ENCODE peak calls at places on chromosomes 1 and 21, in seven cellular contexts. E is astrocyte, R is RWPE1, L is AG09309, D is choroid plexus epithelial cell, T is mucosa of descending colon, U is heart left ventricle. F is an unnamed sample.

GRCh38 chr1:10866314-10867091 is 70.1 kb upstream of the CASZ1 start:
- DNase-seq in E (peak; percentile 16), R (peak; percentile 33), L (no peak), D (peak; percentile 13), T (peak; percentile 49), U (no peak), F (peak; percentile 4)

GRCh38 chr1:112706505-112707216 is at the start of gene RHOC:
- DNase-seq in E (peak; percentile 30), R (peak; percentile 80), L (no peak), D (peak; percentile 65), T (peak; percentile 85), U (peak; percentile 77), F (peak; percentile 74)

GRCh38 chr1:21082078-21082477 is 94.6 kb downstream of the EIF4G3 start:
- DNase-seq in E (no peak), R (no peak), L (no peak), D (peak; percentile 45), T (no peak), U (no peak), F (no peak)

GRCh38 chr1:178660484-178660883 is 64.6 kb upstream of the RALGPS2 start:
- DNase-seq in E (no peak), R (no peak), L (no peak), D (no peak), T (no peak), U (no peak), F (no peak)

GRCh38 chr1:227317541-227318002 is 720 bp downstream of the CDC42BPA start:
- DNase-seq in E (peak; percentile 49), R (peak; percentile 71), L (no peak), D (peak; percentile 65), T (no peak), U (peak; percentile 44), F (peak; percentile 61)

GRCh38 chr1:41378222-41378621 is 17.0 kb downstream of the FOXO6 start:
- DNase-seq in E (no peak), R (no peak), L (no peak), D (no peak), T (no peak), U (no peak), F (no peak)

GRCh38 chr1:212286437-212287131 is 1.4 kb downstream of the PPP2R5A start:
- DNase-seq in E (peak; percentile 18), R (peak; percentile 34), L (no peak), D (peak; percentile 19), T (no peak), U (no peak), F (no peak)

GRCh38 chr1:41656088-41656487 is 171.6 kb upstream of the EDN2 start:
- DNase-seq in E (no peak), R (no peak), L (no peak), D (no peak), T (no peak), U (no peak), F (no peak)

GRCh38 chr1:218665216-218665615 is 320.1 kb downstream of the TGFB2 start:
- DNase-seq in E (peak; percentile 84), R (peak; percentile 6), L (peak; percentile 43), D (peak; percentile 84), T (no peak), U (peak; percentile 56), F (peak; percentile 25)

GRCh38 chr1:73813726-73814125 is 384.2 kb downstream of the LRRIQ3 start:
- DNase-seq in E (no peak), R (no peak), L (no peak), D (no peak), T (no peak), U (no peak), F (no peak)

GRCh38 chr1:21018673-21019072 is 158.0 kb downstream of the EIF4G3 start:
- DNase-seq in E (no peak), R (no peak), L (no peak), D (no peak), T (no peak), U (no peak), F (no peak)

GRCh38 chr21:34351786-34352241 is 12.0 kb upstream of the KCNE2 start:
- DNase-seq in E (no peak), R (no peak), L (no peak), D (peak; percentile 54), T (no peak), U (peak; percentile 54), F (peak; percentile 39)

GRCh38 chr1:30639881-30640452 is 83.4 kb downstream of the MATN1 start:
- DNase-seq in E (no peak), R (no peak), L (no peak), D (no peak), T (no peak), U (no peak), F (no peak)

GRCh38 chr1:66207484-66207883 is 326.5 kb upstream of the SGIP1 start:
- DNase-seq in E (peak; percentile 81), R (no peak), L (peak; percentile 44), D (peak; percentile 63), T (no peak), U (no peak), F (no peak)

GRCh38 chr1:116064616-116065015 is 46.6 kb upstream of the MAB21L3 start:
- DNase-seq in E (no peak), R (no peak), L (no peak), D (peak; percentile 57), T (no peak), U (no peak), F (no peak)

DNA sequence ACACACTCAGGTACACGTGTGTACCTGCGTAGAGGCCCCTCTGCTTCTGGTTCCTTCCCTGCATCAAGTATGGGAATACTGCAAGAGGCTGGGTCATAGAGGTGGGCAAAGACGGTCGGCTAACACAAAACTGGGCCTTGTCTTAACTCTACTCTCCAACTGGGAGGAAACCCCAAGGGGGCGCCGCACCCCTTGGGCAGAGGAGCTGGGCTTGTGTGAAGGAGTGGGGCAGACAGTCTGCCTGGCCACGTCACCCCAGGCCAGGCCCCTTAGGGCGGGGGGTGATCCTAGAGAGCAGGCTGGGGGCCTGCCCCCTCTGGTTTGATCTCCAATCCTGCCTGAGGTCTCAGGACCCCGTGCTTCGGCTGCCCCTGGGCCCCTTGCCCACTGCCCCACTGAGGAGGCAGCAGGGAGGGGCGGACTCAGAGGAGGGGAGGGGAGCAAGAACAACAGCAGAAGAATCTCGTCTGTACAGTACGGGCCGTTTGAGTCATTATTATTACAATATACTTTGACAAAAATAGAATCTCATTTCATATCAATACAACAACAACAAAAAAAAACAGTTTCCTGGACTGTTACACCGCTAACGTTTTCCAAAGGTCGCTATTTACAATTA is 34.7 kb downstream of the MEF2D start:
- DNase-seq in E (no peak), R (no peak), L (no peak), D (peak; percentile 48), T (no peak), U (no peak), F (peak; percentile 20)
- TF ChIP-seq CTCF in E (no peak), R (no peak), L (peak; percentile 22), D (peak; percentile 48), T (no peak), U (no peak), F (no peak)

DNA sequence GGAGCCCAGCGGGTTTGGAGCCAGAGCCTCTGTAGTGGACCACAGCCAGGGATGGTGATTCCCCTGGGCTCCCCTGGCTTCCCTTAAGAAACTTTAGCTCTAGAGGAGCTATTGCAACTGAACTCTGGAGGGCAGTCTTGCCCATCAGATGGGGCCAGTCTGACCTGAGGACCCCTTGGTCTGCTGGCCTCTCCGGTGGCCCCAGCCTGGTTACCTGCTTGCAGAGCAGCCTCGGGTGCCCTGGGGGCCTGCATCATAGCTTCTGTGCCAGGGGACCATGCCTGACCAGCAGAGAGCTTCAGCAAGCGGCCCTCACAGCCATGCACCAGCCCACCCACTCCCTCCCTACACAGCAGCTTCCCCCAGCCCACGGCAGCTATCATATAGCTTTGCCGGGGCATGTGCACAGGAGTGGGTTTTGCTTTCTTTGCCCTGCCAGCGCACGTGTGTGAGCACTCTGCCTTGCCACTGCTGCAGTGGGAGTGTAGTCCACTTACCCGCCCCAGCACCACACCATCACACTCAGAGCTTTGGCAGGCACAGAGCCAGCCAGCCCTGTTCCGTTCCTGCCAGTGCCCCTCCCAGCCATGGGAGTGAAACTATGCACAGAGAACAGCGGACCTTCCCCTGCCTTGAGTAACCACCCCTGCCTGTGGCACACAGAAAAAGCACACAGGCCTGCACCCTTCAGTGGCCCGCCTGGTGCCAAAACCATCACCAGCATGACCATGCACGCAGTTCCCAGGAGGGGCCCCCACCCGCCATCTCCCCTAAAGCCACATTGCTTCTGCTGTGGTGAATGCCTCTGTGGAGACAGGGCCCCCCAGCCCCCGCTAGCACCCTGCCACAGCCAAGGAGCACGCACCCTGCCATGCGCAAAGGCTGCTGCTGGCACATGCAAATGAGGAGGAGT is 442.9 kb upstream of the NEGR1 start:
- DNase-seq in E (no peak), R (no peak), L (no peak), D (no peak), T (peak; percentile 40), U (no peak), F (no peak)
- TF ChIP-seq CTCF in E (no peak), R (no peak), L (no peak), D (no peak), T (no peak), U (no peak), F (no peak)

GRCh38 chr1:79353224-79353623 is 346.7 kb upstream of the ADGRL4 start:
- DNase-seq in E (peak; percentile 37), R (peak; percentile 25), L (peak; percentile 62), D (peak; percentile 81), T (no peak), U (no peak), F (peak; percentile 58)
- TF ChIP-seq CTCF in E (peak; percentile 55), R (peak; percentile 27), L (peak; percentile 59), D (peak; percentile 73), T (no peak), U (no peak), F (peak; percentile 45)

DNA sequence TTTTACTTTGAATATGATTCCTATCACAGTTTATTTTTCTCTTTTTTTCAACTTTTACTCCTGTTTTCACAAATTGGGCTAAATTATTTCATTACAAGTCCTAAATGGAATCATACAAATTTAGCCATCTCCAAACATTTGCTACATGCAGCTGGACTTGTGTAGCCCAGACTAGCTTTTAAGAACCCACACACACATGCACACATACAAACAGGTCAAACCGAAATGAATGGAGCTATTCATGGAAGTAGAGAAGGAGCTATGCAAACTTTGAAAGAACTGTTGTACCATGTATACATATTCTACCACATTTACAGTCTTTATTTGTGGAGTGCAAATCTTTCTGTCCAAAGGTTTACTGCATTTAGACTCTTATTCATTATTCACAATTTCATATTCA is 189.1 kb upstream of the RNPC3 start:
- DNase-seq in E (no peak), R (no peak), L (no peak), D (no peak), T (no peak), U (no peak), F (no peak)
- TF ChIP-seq CTCF in E (no peak), R (no peak), L (no peak), D (no peak), T (no peak), U (no peak), F (no peak)

GRCh38 chr1:2925291-2925690 is 96.0 kb upstream of the ACTRT2 start:
- DNase-seq in E (no peak), R (no peak), L (no peak), D (no peak), T (no peak), U (no peak), F (no peak)

GRCh38 chr1:2919826-2920225 is 101.4 kb upstream of the ACTRT2 start:
- DNase-seq in E (no peak), R (no peak), L (no peak), D (no peak), T (no peak), U (no peak), F (no peak)

GRCh38 chr1:2923351-2923750 is 97.9 kb upstream of the ACTRT2 start:
- DNase-seq in E (no peak), R (no peak), L (no peak), D (no peak), T (no peak), U (no peak), F (no peak)

GRCh38 chr1:2920421-2921015 is 100.7 kb upstream of the ACTRT2 start:
- DNase-seq in E (no peak), R (no peak), L (no peak), D (no peak), T (no peak), U (no peak), F (no peak)

GRCh38 chr1:2921970-2922686 is 99.1 kb upstream of the ACTRT2 start:
- DNase-seq in E (no peak), R (no peak), L (no peak), D (no peak), T (no peak), U (no peak), F (peak; percentile 41)
- TF ChIP-seq CTCF in E (no peak), R (peak; percentile 10), L (peak; percentile 7), D (no peak), T (peak; percentile 51), U (peak; percentile 26), F (peak; percentile 29)

F was measured in Calu3.